ENCODE peak calls at places on chromosomes 1 and 21, in nine cellular contexts. One of them, this sample, is unnamed.

GRCh38 chr21:8988696-8989095 is 1532.7 kb upstream of the TPTE start:
- DNase-seq in upper lobe of left lung: no peak
- DNase-seq in prostate gland: no peak
- DNase-seq in adrenal gland: no peak
- DNase-seq in tibial nerve: no peak
- DNase-seq in body of pancreas: no peak
- DNase-seq in ovary: no peak
- DNase-seq in stomach: no peak
- DNase-seq in transverse colon: no peak
- DNase-seq in this sample: no peak

GRCh38 chr1:5742801-5743200 is 249.4 kb downstream of the NPHP4 start:
- DNase-seq in upper lobe of left lung: peak; percentile 42
- DNase-seq in prostate gland: no peak
- DNase-seq in adrenal gland: no peak
- DNase-seq in tibial nerve: no peak
- DNase-seq in body of pancreas: no peak
- DNase-seq in ovary: no peak
- DNase-seq in stomach: no peak
- DNase-seq in transverse colon: no peak
- DNase-seq in this sample: no peak

GRCh38 chr1:62307516-62308492 is 11.4 kb downstream of the KANK4 start:
- DNase-seq in upper lobe of left lung: no peak
- DNase-seq in prostate gland: no peak
- DNase-seq in adrenal gland: no peak
- DNase-seq in tibial nerve: no peak
- DNase-seq in body of pancreas: peak; percentile 52
- DNase-seq in ovary: no peak
- DNase-seq in stomach: no peak
- DNase-seq in transverse colon: no peak
- DNase-seq in this sample: peak; percentile 60

GRCh38 chr1:15155760-15156743 is 2.5 kb downstream of the TMEM51 start:
- DNase-seq in upper lobe of left lung: no peak
- DNase-seq in prostate gland: no peak
- DNase-seq in adrenal gland: no peak
- DNase-seq in tibial nerve: no peak
- DNase-seq in body of pancreas: peak; percentile 73
- DNase-seq in ovary: peak; percentile 38
- DNase-seq in stomach: no peak
- DNase-seq in transverse colon: no peak
- DNase-seq in this sample: no peak

GRCh38 chr1:153798468-153798780 is 23.2 kb downstream of the SLC27A3 start:
- DNase-seq in upper lobe of left lung: no peak
- DNase-seq in prostate gland: no peak
- DNase-seq in adrenal gland: no peak
- DNase-seq in tibial nerve: no peak
- DNase-seq in body of pancreas: no peak
- DNase-seq in ovary: no peak
- DNase-seq in stomach: peak; percentile 20
- DNase-seq in transverse colon: no peak
- DNase-seq in this sample: no peak

GRCh38 chr1:6603851-6604558 is 1.3 kb upstream of the KLHL21 start:
- DNase-seq in upper lobe of left lung: peak; percentile 84
- DNase-seq in prostate gland: peak; percentile 80
- DNase-seq in adrenal gland: peak; percentile 53
- DNase-seq in tibial nerve: peak; percentile 76
- DNase-seq in body of pancreas: peak; percentile 69
- DNase-seq in ovary: peak; percentile 79
- DNase-seq in stomach: peak; percentile 84
- DNase-seq in transverse colon: peak; percentile 57
- DNase-seq in this sample: no peak

GRCh38 chr1:66535149-66535548 is 1.2 kb downstream of the SGIP1 start:
- DNase-seq in upper lobe of left lung: no peak
- DNase-seq in prostate gland: no peak
- DNase-seq in adrenal gland: no peak
- DNase-seq in tibial nerve: no peak
- DNase-seq in body of pancreas: no peak
- DNase-seq in ovary: no peak
- DNase-seq in stomach: no peak
- DNase-seq in transverse colon: no peak
- DNase-seq in this sample: no peak

GRCh38 chr21:25292396-25292795 is 314.9 kb downstream of the MRPL39 start:
- DNase-seq in upper lobe of left lung: no peak
- DNase-seq in prostate gland: no peak
- DNase-seq in adrenal gland: no peak
- DNase-seq in tibial nerve: no peak
- DNase-seq in body of pancreas: no peak
- DNase-seq in ovary: no peak
- DNase-seq in stomach: no peak
- DNase-seq in transverse colon: no peak
- DNase-seq in this sample: no peak

GRCh38 chr21:41597811-41598231 is 89.9 kb upstream of the TMPRSS2 start:
- DNase-seq in upper lobe of left lung: no peak
- DNase-seq in prostate gland: no peak
- DNase-seq in adrenal gland: no peak
- DNase-seq in tibial nerve: no peak
- DNase-seq in body of pancreas: no peak
- DNase-seq in ovary: peak; percentile 2
- DNase-seq in stomach: no peak
- DNase-seq in transverse colon: no peak
- DNase-seq in this sample: no peak

GRCh38 chr1:55773189-55773940 is 558.2 kb upstream of the USP24 start:
- DNase-seq in upper lobe of left lung: no peak
- DNase-seq in prostate gland: no peak
- DNase-seq in adrenal gland: no peak
- DNase-seq in tibial nerve: no peak
- DNase-seq in body of pancreas: no peak
- DNase-seq in ovary: no peak
- DNase-seq in stomach: no peak
- DNase-seq in transverse colon: no peak
- DNase-seq in this sample: no peak

GRCh38 chr21:26832513-26832912 is 12.7 kb downstream of the ADAMTS1 start:
- DNase-seq in upper lobe of left lung: no peak
- DNase-seq in prostate gland: no peak
- DNase-seq in adrenal gland: no peak
- DNase-seq in tibial nerve: no peak
- DNase-seq in body of pancreas: no peak
- DNase-seq in ovary: no peak
- DNase-seq in stomach: no peak
- DNase-seq in transverse colon: no peak
- DNase-seq in this sample: no peak

GRCh38 chr1:42456754-42457089 is 379 bp downstream of the PPCS start:
- DNase-seq in upper lobe of left lung: no peak
- DNase-seq in prostate gland: peak; percentile 42
- DNase-seq in adrenal gland: peak; percentile 67
- DNase-seq in tibial nerve: peak; percentile 18
- DNase-seq in body of pancreas: peak; percentile 61
- DNase-seq in ovary: peak; percentile 35
- DNase-seq in stomach: peak; percentile 63
- DNase-seq in transverse colon: peak; percentile 71
- DNase-seq in this sample: peak; percentile 37
- TF ChIP-seq POLR2A in upper lobe of left lung: no peak
- TF ChIP-seq POLR2A in prostate gland: no peak
- TF ChIP-seq POLR2A in adrenal gland: no peak
- TF ChIP-seq POLR2A in tibial nerve: no peak
- TF ChIP-seq POLR2A in body of pancreas: no peak
- TF ChIP-seq POLR2A in ovary: no peak
- TF ChIP-seq POLR2A in stomach: no peak
- TF ChIP-seq POLR2A in transverse colon: peak; percentile 49
- TF ChIP-seq POLR2A in this sample: no peak

GRCh38 chr1:2230781-2231666 is 2.9 kb downstream of the SKI start:
- DNase-seq in upper lobe of left lung: peak; percentile 83
- DNase-seq in prostate gland: no peak
- DNase-seq in adrenal gland: peak; percentile 43
- DNase-seq in tibial nerve: no peak
- DNase-seq in body of pancreas: no peak
- DNase-seq in ovary: no peak
- DNase-seq in stomach: no peak
- DNase-seq in transverse colon: peak; percentile 55
- DNase-seq in this sample: no peak

GRCh38 chr1:2232255-2232915 is 4.3 kb downstream of the SKI start:
- DNase-seq in upper lobe of left lung: no peak
- DNase-seq in prostate gland: no peak
- DNase-seq in adrenal gland: peak; percentile 46
- DNase-seq in tibial nerve: no peak
- DNase-seq in body of pancreas: no peak
- DNase-seq in ovary: no peak
- DNase-seq in stomach: no peak
- DNase-seq in transverse colon: no peak
- DNase-seq in this sample: no peak

GRCh38 chr1:2229921-2230700 is 2.0 kb downstream of the SKI start:
- DNase-seq in upper lobe of left lung: peak; percentile 85
- DNase-seq in prostate gland: no peak
- DNase-seq in adrenal gland: peak; percentile 36
- DNase-seq in tibial nerve: no peak
- DNase-seq in body of pancreas: no peak
- DNase-seq in ovary: no peak
- DNase-seq in stomach: no peak
- DNase-seq in transverse colon: no peak
- DNase-seq in this sample: no peak

GRCh38 chr1:2232916-2233438 is 4.9 kb downstream of the SKI start:
- DNase-seq in upper lobe of left lung: peak; percentile 78
- DNase-seq in prostate gland: no peak
- DNase-seq in adrenal gland: peak; percentile 36
- DNase-seq in tibial nerve: no peak
- DNase-seq in body of pancreas: no peak
- DNase-seq in ovary: no peak
- DNase-seq in stomach: no peak
- DNase-seq in transverse colon: no peak
- DNase-seq in this sample: no peak

GRCh38 chr1:2231667-2232254 is 3.6 kb downstream of the SKI start:
- DNase-seq in upper lobe of left lung: peak; percentile 96
- DNase-seq in prostate gland: peak; percentile 76
- DNase-seq in adrenal gland: peak; percentile 76
- DNase-seq in tibial nerve: peak; percentile 89
- DNase-seq in body of pancreas: peak; percentile 63
- DNase-seq in ovary: peak; percentile 82
- DNase-seq in stomach: peak; percentile 76
- DNase-seq in transverse colon: peak; percentile 83
- DNase-seq in this sample: no peak
- TF ChIP-seq POLR2A in upper lobe of left lung: no peak
- TF ChIP-seq POLR2A in prostate gland: peak; percentile 40
- TF ChIP-seq POLR2A in adrenal gland: peak; percentile 31
- TF ChIP-seq POLR2A in tibial nerve: no peak
- TF ChIP-seq POLR2A in body of pancreas: no peak
- TF ChIP-seq POLR2A in ovary: no peak
- TF ChIP-seq POLR2A in stomach: no peak
- TF ChIP-seq POLR2A in transverse colon: no peak
- TF ChIP-seq POLR2A in this sample: no peak

DNA sequence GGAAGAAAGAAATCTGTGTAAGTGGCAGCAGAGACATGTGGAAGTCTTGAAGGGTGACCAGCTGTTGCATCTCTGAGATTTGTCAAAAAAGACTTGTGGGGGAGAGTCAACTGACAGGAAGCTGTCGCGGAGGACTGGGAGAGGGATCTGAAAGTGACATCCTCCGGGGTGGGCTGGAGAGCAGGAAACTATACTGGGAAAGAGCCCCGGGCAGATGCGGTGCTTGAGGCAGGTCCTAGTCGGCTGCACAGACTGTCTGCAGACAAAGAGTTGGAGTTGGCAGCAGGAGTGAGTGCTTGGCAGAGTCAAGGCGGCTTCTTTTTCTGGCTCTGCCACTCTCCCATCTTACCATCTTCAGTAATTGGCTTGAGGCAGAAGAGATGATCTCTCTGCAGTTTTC is 294.0 kb upstream of the C1orf87 start:
- DNase-seq in upper lobe of left lung: no peak
- DNase-seq in prostate gland: peak; percentile 16
- DNase-seq in adrenal gland: no peak
- DNase-seq in tibial nerve: no peak
- DNase-seq in body of pancreas: no peak
- DNase-seq in ovary: no peak
- DNase-seq in stomach: no peak
- DNase-seq in transverse colon: no peak
- DNase-seq in this sample: no peak
- TF ChIP-seq POLR2A in upper lobe of left lung: no peak
- TF ChIP-seq POLR2A in prostate gland: no peak
- TF ChIP-seq POLR2A in adrenal gland: no peak
- TF ChIP-seq POLR2A in tibial nerve: no peak
- TF ChIP-seq POLR2A in body of pancreas: no peak
- TF ChIP-seq POLR2A in ovary: no peak
- TF ChIP-seq POLR2A in stomach: no peak
- TF ChIP-seq POLR2A in transverse colon: no peak
- TF ChIP-seq POLR2A in this sample: no peak

GRCh38 chr1:173354937-173355280 is 122.2 kb upstream of the PRDX6 start:
- DNase-seq in upper lobe of left lung: no peak
- DNase-seq in prostate gland: no peak
- DNase-seq in adrenal gland: no peak
- DNase-seq in tibial nerve: no peak
- DNase-seq in body of pancreas: no peak
- DNase-seq in ovary: no peak
- DNase-seq in stomach: no peak
- DNase-seq in transverse colon: no peak
- DNase-seq in this sample: no peak

GRCh38 chr1:173353346-173353745 is 123.8 kb upstream of the PRDX6 start:
- DNase-seq in upper lobe of left lung: no peak
- DNase-seq in prostate gland: no peak
- DNase-seq in adrenal gland: no peak
- DNase-seq in tibial nerve: no peak
- DNase-seq in body of pancreas: no peak
- DNase-seq in ovary: no peak
- DNase-seq in stomach: no peak
- DNase-seq in transverse colon: no peak
- DNase-seq in this sample: no peak

GRCh38 chr1:173360478-173361063 is 116.6 kb upstream of the PRDX6 start:
- DNase-seq in upper lobe of left lung: no peak
- DNase-seq in prostate gland: no peak
- DNase-seq in adrenal gland: no peak
- DNase-seq in tibial nerve: no peak
- DNase-seq in body of pancreas: no peak
- DNase-seq in ovary: no peak
- DNase-seq in stomach: no peak
- DNase-seq in transverse colon: no peak
- DNase-seq in this sample: no peak

GRCh38 chr1:173356211-173356762 is 120.8 kb upstream of the PRDX6 start:
- DNase-seq in upper lobe of left lung: no peak
- DNase-seq in prostate gland: no peak
- DNase-seq in adrenal gland: no peak
- DNase-seq in tibial nerve: no peak
- DNase-seq in body of pancreas: no peak
- DNase-seq in ovary: no peak
- DNase-seq in stomach: no peak
- DNase-seq in transverse colon: no peak
- DNase-seq in this sample: no peak

DNA sequence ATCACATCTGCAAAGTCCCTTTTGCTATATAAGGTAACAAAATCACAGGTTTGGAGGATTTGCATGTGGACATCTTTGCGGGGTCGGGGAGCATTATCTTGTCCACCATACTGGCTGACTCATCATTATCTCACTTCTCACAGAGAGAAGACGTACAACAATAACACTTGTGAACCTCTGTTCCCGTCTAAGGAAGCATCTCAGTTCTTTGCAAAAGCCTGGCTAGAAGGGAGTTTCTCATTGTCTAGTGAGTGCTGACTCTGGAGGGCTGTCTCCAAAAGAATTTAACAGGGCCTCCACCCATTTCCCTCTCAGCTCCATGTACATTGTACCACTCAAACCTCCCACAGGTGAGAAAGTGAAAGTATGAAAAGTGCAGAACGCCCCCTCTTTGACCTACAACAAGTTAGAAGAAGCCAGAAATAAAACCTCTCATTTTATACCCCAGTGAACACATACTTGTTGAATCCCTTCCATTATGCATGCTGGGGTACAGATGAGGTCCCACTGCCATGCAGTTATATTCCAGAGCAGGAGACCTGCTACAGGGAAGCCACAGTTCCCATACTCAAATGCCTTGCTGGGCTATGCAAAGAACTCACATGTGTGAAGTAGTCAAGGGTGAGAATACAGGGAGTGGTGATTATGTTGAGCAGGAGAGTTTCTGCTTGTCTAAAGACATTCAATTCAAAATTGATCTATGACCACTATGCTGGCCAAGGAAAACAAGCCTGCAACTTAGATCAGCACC is 121.7 kb upstream of the PRDX6 start:
- DNase-seq in upper lobe of left lung: no peak
- DNase-seq in prostate gland: no peak
- DNase-seq in adrenal gland: no peak
- DNase-seq in tibial nerve: no peak
- DNase-seq in body of pancreas: no peak
- DNase-seq in ovary: no peak
- DNase-seq in stomach: no peak
- DNase-seq in transverse colon: no peak
- DNase-seq in this sample: no peak
- TF ChIP-seq POLR2A in upper lobe of left lung: no peak
- TF ChIP-seq POLR2A in prostate gland: no peak
- TF ChIP-seq POLR2A in adrenal gland: no peak
- TF ChIP-seq POLR2A in tibial nerve: no peak
- TF ChIP-seq POLR2A in body of pancreas: no peak
- TF ChIP-seq POLR2A in ovary: no peak
- TF ChIP-seq POLR2A in stomach: no peak
- TF ChIP-seq POLR2A in transverse colon: no peak
- TF ChIP-seq POLR2A in this sample: no peak